ENCODE peak calls at places on chromosomes 6 and 20, in five cellular contexts. One of them, this sample, is unnamed.

GRCh38 chr6:11271637-11272036 is 39.2 kb upstream of the NEDD9 start:
- DNase-seq in colonic mucosa: no peak
- DNase-seq in neural crest cell: no peak
- DNase-seq in heart right ventricle: no peak
- DNase-seq in cardiac muscle cell: peak; percentile 32
- DNase-seq in this sample: no peak

GRCh38 chr6:32192608-32193039 is at the start of gene GPSM3:
- DNase-seq in colonic mucosa: peak; percentile 69
- DNase-seq in heart right ventricle: peak; percentile 65
- DNase-seq in neural crest cell: no peak
- DNase-seq in cardiac muscle cell: peak; percentile 70
- DNase-seq in this sample: no peak

GRCh38 chr6:54805077-54805476 is 41.5 kb upstream of the FAM83B start:
- DNase-seq in colonic mucosa: no peak
- DNase-seq in neural crest cell: no peak
- DNase-seq in cardiac muscle cell: peak; percentile 22
- DNase-seq in heart right ventricle: no peak
- DNase-seq in this sample: peak; percentile 43

GRCh38 chr6:159874475-159874874 is 16.3 kb upstream of the MAS1 start:
- DNase-seq in colonic mucosa: no peak
- DNase-seq in heart right ventricle: peak; percentile 69
- DNase-seq in cardiac muscle cell: peak; percentile 80
- DNase-seq in neural crest cell: no peak
- DNase-seq in this sample: no peak

GRCh38 chr6:122033564-122034181 is 365.8 kb upstream of the HSF2 start:
- DNase-seq in heart right ventricle: no peak
- DNase-seq in neural crest cell: no peak
- DNase-seq in colonic mucosa: no peak
- DNase-seq in cardiac muscle cell: peak; percentile 77
- DNase-seq in this sample: peak; percentile 51

GRCh38 chr6:152529364-152529763 is 107.8 kb downstream of the SYNE1 start:
- DNase-seq in colonic mucosa: no peak
- DNase-seq in cardiac muscle cell: no peak
- DNase-seq in neural crest cell: no peak
- DNase-seq in heart right ventricle: no peak
- DNase-seq in this sample: no peak

GRCh38 chr6:56724455-56724854 is 81.8 kb upstream of the DST start:
- DNase-seq in cardiac muscle cell: peak; percentile 58
- DNase-seq in neural crest cell: no peak
- DNase-seq in heart right ventricle: no peak
- DNase-seq in colonic mucosa: no peak
- DNase-seq in this sample: no peak

GRCh38 chr6:145756170-145756662 is 20.9 kb upstream of the EPM2A start:
- DNase-seq in cardiac muscle cell: peak; percentile 99
- DNase-seq in colonic mucosa: no peak
- DNase-seq in neural crest cell: no peak
- DNase-seq in heart right ventricle: no peak
- DNase-seq in this sample: no peak

GRCh38 chr6:80454197-80454596 is 347.7 kb downstream of the BCKDHB start:
- DNase-seq in cardiac muscle cell: peak; percentile 84
- DNase-seq in heart right ventricle: no peak
- DNase-seq in colonic mucosa: no peak
- DNase-seq in neural crest cell: no peak
- DNase-seq in this sample: no peak

GRCh38 chr6:144317736-144318135 is 32.6 kb downstream of the UTRN start:
- DNase-seq in heart right ventricle: no peak
- DNase-seq in colonic mucosa: no peak
- DNase-seq in neural crest cell: no peak
- DNase-seq in cardiac muscle cell: peak; percentile 22
- DNase-seq in this sample: no peak

GRCh38 chr6:35145757-35146156 is 4.6 kb upstream of the TCP11 start:
- DNase-seq in colonic mucosa: no peak
- DNase-seq in neural crest cell: no peak
- DNase-seq in cardiac muscle cell: no peak
- DNase-seq in heart right ventricle: no peak
- DNase-seq in this sample: no peak

GRCh38 chr6:100171533-100172321 is 177.7 kb upstream of the MCHR2 start:
- DNase-seq in neural crest cell: no peak
- DNase-seq in cardiac muscle cell: peak; percentile 52
- DNase-seq in heart right ventricle: no peak
- DNase-seq in colonic mucosa: no peak
- DNase-seq in this sample: no peak

GRCh38 chr6:156963712-156964700 is 186.8 kb downstream of the ARID1B start:
- DNase-seq in neural crest cell: no peak
- DNase-seq in heart right ventricle: no peak
- DNase-seq in cardiac muscle cell: peak; percentile 76
- DNase-seq in colonic mucosa: no peak
- DNase-seq in this sample: no peak
- TF ChIP-seq CTCF in neural crest cell: no peak
- TF ChIP-seq CTCF in heart right ventricle: no peak
- TF ChIP-seq CTCF in cardiac muscle cell: no peak
- TF ChIP-seq CTCF in colonic mucosa: no peak
- TF ChIP-seq CTCF in this sample: no peak

GRCh38 chr6:36873612-36874011 is 991 bp downstream of the PPIL1 start:
- DNase-seq in cardiac muscle cell: no peak
- DNase-seq in colonic mucosa: no peak
- DNase-seq in heart right ventricle: no peak
- DNase-seq in neural crest cell: no peak
- DNase-seq in this sample: peak; percentile 34
- TF ChIP-seq CTCF in cardiac muscle cell: no peak
- TF ChIP-seq CTCF in colonic mucosa: no peak
- TF ChIP-seq CTCF in heart right ventricle: peak; percentile 16
- TF ChIP-seq CTCF in neural crest cell: no peak
- TF ChIP-seq CTCF in this sample: no peak

GRCh38 chr6:90297866-90298381 is 1.3 kb upstream of the BACH2 start:
- DNase-seq in cardiac muscle cell: no peak
- DNase-seq in heart right ventricle: no peak
- DNase-seq in colonic mucosa: no peak
- DNase-seq in neural crest cell: no peak
- DNase-seq in this sample: no peak
- TF ChIP-seq CTCF in cardiac muscle cell: no peak
- TF ChIP-seq CTCF in heart right ventricle: no peak
- TF ChIP-seq CTCF in colonic mucosa: no peak
- TF ChIP-seq CTCF in neural crest cell: no peak
- TF ChIP-seq CTCF in this sample: no peak

DNA sequence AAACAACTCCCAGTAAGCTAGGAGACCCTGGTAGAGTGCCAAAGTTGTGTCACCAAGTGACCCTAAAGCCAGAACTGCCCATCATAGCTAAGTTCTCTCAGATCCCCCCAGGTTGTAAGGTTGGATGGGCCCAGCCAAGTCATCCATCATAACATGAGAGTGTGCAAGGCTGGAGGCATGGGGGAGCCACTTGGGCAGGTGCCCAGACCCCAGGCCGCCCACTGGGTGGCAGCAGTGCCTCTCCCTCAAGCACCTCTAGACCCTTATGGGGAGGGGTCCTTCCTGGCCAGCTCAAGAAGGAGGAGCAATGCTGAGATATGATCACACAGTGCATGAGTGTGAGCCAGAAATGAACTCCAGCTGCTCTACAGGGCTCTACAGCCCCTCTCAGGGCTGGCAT is 154.5 kb downstream of the MYLK4 start:
- DNase-seq in heart right ventricle: no peak
- DNase-seq in colonic mucosa: no peak
- DNase-seq in neural crest cell: no peak
- DNase-seq in cardiac muscle cell: no peak
- DNase-seq in this sample: peak; percentile 31
- TF ChIP-seq CTCF in heart right ventricle: peak; percentile 13
- TF ChIP-seq CTCF in colonic mucosa: no peak
- TF ChIP-seq CTCF in neural crest cell: peak; percentile 16
- TF ChIP-seq CTCF in cardiac muscle cell: peak; percentile 18
- TF ChIP-seq CTCF in this sample: peak; percentile 19

GRCh38 chr6:94813806-94814205 is 763.5 kb upstream of the MANEA start:
- DNase-seq in heart right ventricle: no peak
- DNase-seq in cardiac muscle cell: no peak
- DNase-seq in neural crest cell: no peak
- DNase-seq in colonic mucosa: no peak
- DNase-seq in this sample: no peak
- TF ChIP-seq CTCF in heart right ventricle: no peak
- TF ChIP-seq CTCF in cardiac muscle cell: no peak
- TF ChIP-seq CTCF in neural crest cell: no peak
- TF ChIP-seq CTCF in colonic mucosa: no peak
- TF ChIP-seq CTCF in this sample: no peak

GRCh38 chr20:56501116-56501515 is 23.4 kb upstream of the FAM209A start:
- DNase-seq in colonic mucosa: no peak
- DNase-seq in neural crest cell: no peak
- DNase-seq in heart right ventricle: no peak
- DNase-seq in cardiac muscle cell: no peak
- DNase-seq in this sample: no peak

GRCh38 chr20:56503911-56504310 is 20.6 kb upstream of the FAM209A start:
- DNase-seq in neural crest cell: no peak
- DNase-seq in cardiac muscle cell: no peak
- DNase-seq in heart right ventricle: no peak
- DNase-seq in colonic mucosa: no peak
- DNase-seq in this sample: no peak

GRCh38 chr20:56506103-56506502 is 18.4 kb upstream of the FAM209A start:
- DNase-seq in cardiac muscle cell: peak; percentile 46
- DNase-seq in heart right ventricle: no peak
- DNase-seq in colonic mucosa: no peak
- DNase-seq in neural crest cell: no peak
- DNase-seq in this sample: no peak

DNA sequence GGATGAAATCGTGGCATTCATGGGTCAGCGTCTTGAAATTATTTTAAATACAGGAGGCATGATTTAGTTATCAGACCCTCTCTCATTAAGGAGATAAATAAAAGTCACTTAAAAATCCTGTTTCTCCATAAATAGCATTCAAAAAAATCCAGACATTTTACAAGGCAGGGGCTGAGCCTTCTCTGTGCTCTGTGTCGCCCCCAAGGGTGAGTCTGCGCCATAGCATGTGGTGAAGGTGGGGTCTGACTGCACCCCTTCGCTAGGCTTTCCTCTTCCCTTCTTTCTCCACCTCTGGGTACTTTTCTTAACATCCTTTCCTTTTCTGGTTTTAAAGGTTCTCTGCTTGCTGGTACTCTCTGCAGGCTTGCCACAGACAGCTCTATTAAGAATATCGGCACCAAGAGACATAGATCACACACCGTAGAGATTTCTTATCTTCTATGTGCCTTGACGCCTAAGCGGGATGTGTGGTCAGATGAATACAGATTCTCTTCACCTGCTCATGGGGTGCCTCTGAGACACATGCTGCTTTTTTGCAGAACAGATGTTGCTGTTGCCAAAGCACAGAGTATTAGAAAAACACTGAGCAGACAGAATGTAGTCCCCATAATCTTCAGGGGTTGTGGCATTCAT is 20.1 kb upstream of the FAM209A start:
- DNase-seq in cardiac muscle cell: peak; percentile 6
- DNase-seq in colonic mucosa: no peak
- DNase-seq in heart right ventricle: no peak
- DNase-seq in neural crest cell: peak; percentile 6
- DNase-seq in this sample: no peak
- TF ChIP-seq CTCF in cardiac muscle cell: peak; percentile 57
- TF ChIP-seq CTCF in colonic mucosa: peak; percentile 9
- TF ChIP-seq CTCF in heart right ventricle: peak; percentile 49
- TF ChIP-seq CTCF in neural crest cell: peak; percentile 60
- TF ChIP-seq CTCF in this sample: peak; percentile 61

This sample was measured in Caco-2.